ENCODE peak calls at places on chromosomes 6 and 20, in eight cellular contexts. M is ovary, P is lower lobe of right lung, L is cardiac muscle cell, R is fibroblast of pulmonary artery, W is pancreas, U is kidney epithelial cell, N is mesothelial cell of epicardium. S is an unnamed sample.

GRCh38 chr6:4994741-4995140 is 9.1 kb downstream of the RPP40 start:
- DNase-seq in M (no peak), P (no peak), L (no peak), R (no peak), W (no peak), U (no peak), N (no peak), S (no peak)

GRCh38 chr6:144467153-144467762 is 182.1 kb downstream of the UTRN start:
- DNase-seq in M (no peak), P (no peak), L (no peak), R (no peak), W (no peak), U (no peak), N (no peak), S (no peak)

GRCh38 chr20:36153754-36154695 is 515 bp upstream of the EPB41L1 start:
- DNase-seq in M (peak), P (peak), L (peak), R (peak), W (peak), U (no peak), N (no peak), S (peak)

GRCh38 chr6:39903656-39904055 is 30.6 kb downstream of the MOCS1 start:
- DNase-seq in M (no peak), P (no peak), L (no peak), R (no peak), W (no peak), U (no peak), N (no peak), S (no peak)

GRCh38 chr6:37906121-37906520 is 86.6 kb downstream of the ZFAND3 start:
- DNase-seq in M (no peak), P (no peak), L (no peak), R (no peak), W (no peak), U (no peak), N (no peak), S (no peak)

GRCh38 chr6:26250806-26251075 is 114.3 kb upstream of the BTN3A2 start:
- DNase-seq in M (no peak), P (no peak), L (peak), R (peak), W (no peak), U (no peak), N (no peak), S (no peak)

GRCh38 chr20:63224272-63225081 is 8.5 kb upstream of the YTHDF1 start:
- DNase-seq in M (peak), P (peak), L (peak), R (peak), W (peak), U (no peak), N (peak), S (peak)

GRCh38 chr6:7051780-7052440 is 55.9 kb upstream of the RREB1 start:
- DNase-seq in M (peak), P (peak), L (peak), R (peak), W (peak), U (no peak), N (peak), S (peak)

GRCh38 chr6:124798942-124799496 is 163.2 kb upstream of the RNF217 start:
- DNase-seq in M (no peak), P (no peak), L (no peak), R (peak), W (no peak), U (no peak), N (no peak), S (no peak)

GRCh38 chr6:41371461-41371991 is 36.1 kb downstream of the NCR2 start:
- DNase-seq in M (no peak), P (no peak), L (peak), R (peak), W (peak), U (no peak), N (peak), S (peak)

GRCh38 chr6:74991573-74992332 is 214.1 kb downstream of the COL12A1 start:
- DNase-seq in M (no peak), P (no peak), L (no peak), R (peak), W (no peak), U (peak), N (no peak), S (no peak)

DNA sequence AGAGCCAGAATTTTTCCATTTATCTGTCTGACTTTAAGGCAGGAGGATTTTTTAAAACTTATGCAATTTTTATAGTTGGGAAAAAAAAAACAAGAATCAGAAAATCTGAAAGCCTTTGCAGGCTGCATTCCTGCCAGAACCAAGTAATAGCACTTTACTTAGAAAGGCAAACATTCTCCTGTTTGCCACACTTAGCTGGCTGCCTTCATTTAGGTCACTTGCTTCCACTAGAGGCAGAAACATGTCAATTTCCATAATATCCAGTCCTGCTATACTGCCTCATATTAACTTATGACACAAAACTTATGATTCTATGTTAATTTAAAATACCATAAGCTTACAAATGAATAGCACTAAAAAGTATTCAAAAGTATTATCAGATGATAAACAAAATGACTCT is 425.8 kb downstream of the FRK start:
- DNase-seq in M (no peak), P (no peak), L (no peak), R (no peak), W (no peak), U (no peak), N (no peak), S (no peak)
- TF ChIP-seq CTCF in M (no peak), P (no peak), L (no peak), R (no peak), W (no peak), U (no peak), N (no peak), S (no peak)

GRCh38 chr20:7123457-7123856 is 356.0 kb downstream of the BMP2 start:
- DNase-seq in M (no peak), P (no peak), L (no peak), R (no peak), W (no peak), U (no peak), N (no peak), S (peak)

DNA sequence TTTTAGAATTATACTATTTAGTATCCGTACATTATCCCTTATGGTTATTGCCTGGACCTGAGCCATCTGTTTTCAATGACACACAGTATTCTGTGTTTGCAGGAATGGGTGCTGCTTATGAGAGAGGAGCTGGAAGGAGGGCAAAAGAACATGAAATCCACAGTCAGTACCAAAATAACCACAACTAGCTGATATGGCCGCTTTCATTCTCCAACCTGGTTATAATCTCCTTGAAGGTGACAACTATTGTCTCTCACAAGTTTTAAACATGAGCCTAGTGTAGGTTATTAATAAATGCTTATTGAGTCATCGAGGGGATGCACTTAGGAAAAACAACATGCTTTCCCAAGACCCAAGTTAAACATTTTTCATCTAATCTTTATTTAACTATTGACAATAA is 356.6 kb downstream of the BMP2 start:
- DNase-seq in M (no peak), P (no peak), L (no peak), R (no peak), W (no peak), U (no peak), N (no peak), S (no peak)
- TF ChIP-seq CTCF in M (no peak), P (no peak), L (no peak), R (no peak), W (no peak), U (no peak), N (no peak), S (no peak)

DNA sequence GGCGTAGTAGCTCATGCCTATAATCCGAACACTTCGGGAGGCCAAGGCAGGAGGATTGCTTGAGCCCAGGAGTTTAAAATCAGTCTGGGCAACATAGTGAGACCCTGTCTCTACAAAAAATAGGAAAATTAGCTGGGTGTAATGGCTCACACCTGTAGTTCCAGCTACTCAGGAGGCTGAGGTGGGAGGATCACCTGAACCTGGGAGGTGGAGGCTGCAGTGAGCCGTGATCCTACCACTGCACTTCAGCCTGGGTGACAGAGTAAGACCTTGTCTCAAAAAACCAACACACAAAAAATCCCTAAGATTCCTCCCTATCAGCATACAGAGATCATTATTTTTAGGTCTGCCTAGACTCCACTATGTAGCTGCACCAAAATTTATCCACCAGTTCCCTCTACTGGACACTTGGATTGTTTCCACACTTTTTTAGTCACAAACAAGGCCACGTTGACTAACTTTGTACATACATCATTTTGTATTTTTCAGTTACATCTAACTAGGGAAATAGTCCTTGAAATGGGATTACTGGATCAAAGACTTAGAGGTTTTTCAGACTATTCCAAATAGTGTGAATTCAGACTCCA is 3.6 kb upstream of the PHF1 start:
- DNase-seq in M (no peak), P (no peak), L (no peak), R (peak), W (no peak), U (no peak), N (no peak), S (no peak)
- TF ChIP-seq CTCF in M (no peak), P (no peak), L (peak), R (peak), W (no peak), U (peak), N (no peak), S (peak)

GRCh38 chr6:68343901-68344300 is 291.2 kb upstream of the ADGRB3 start:
- DNase-seq in M (no peak), P (no peak), L (peak), R (peak), W (peak), U (no peak), N (no peak), S (no peak)
- TF ChIP-seq CTCF in M (no peak), P (peak), L (peak), R (peak), W (no peak), U (peak), N (no peak), S (peak)

GRCh38 chr6:157139054-157139708 is 184.1 kb downstream of the TMEM242 start:
- DNase-seq in M (no peak), P (no peak), L (peak), R (no peak), W (no peak), U (no peak), N (no peak), S (no peak)
- TF ChIP-seq CTCF in M (no peak), P (peak), L (peak), R (peak), W (no peak), U (peak), N (no peak), S (peak)